ENCODE peak calls at places on chromosomes 13 and 19, in seven cellular contexts. H is NCI-H446 treated with DMSO at 0.1 percent for 48 hours; Q is cardiac muscle cell; C is activated naive CD8-positive, alpha-beta T cell treated with anti-CD3 and anti-CD28 coated beads, Interleukin-2, amount 50 U/mL, for 24 hours; R is cardiac fibroblast; N is T-helper 2 cell; K is iris pigment epithelial cell. G is an unnamed sample.

GRCh38 chr19:14507704-14508246 is 10.4 kb downstream of the DNAJB1 start:
- DNase-seq in H (no peak), Q (peak), C (no peak), R (peak), N (no peak), K (peak), G (peak)

GRCh38 chr13:26837102-26837501 is 76.5 kb upstream of the GPR12 start:
- DNase-seq in H (no peak), Q (no peak), C (no peak), R (no peak), N (no peak), K (no peak), G (no peak)

GRCh38 chr19:10224337-10224736 is 6.8 kb downstream of the S1PR2 start:
- DNase-seq in H (no peak), Q (no peak), C (no peak), R (no peak), N (no peak), K (no peak), G (no peak)

GRCh38 chr19:5131866-5132561 is 163.1 kb downstream of the KDM4B start:
- DNase-seq in H (no peak), Q (no peak), C (peak), R (no peak), N (no peak), K (no peak), G (peak)

GRCh38 chr19:14804755-14805154 is 26.4 kb upstream of the ADGRE2 start:
- DNase-seq in H (no peak), Q (no peak), C (no peak), R (no peak), N (no peak), K (peak), G (no peak)

GRCh38 chr13:85543144-85543543 is 256.1 kb downstream of the SLITRK6 start:
- DNase-seq in H (no peak), Q (no peak), C (no peak), R (peak), N (no peak), K (peak), G (peak)

GRCh38 chr19:11203194-11204075 is 6.1 kb upstream of the KANK2 start:
- DNase-seq in H (no peak), Q (peak), C (peak), R (peak), N (no peak), K (peak), G (peak)

GRCh38 chr13:30422056-30422914 is at the start of gene UBE2L5:
- DNase-seq in H (no peak), Q (peak), C (peak), R (peak), N (peak), K (peak), G (peak)

GRCh38 chr19:10670187-10670586 is 16.0 kb downstream of the ILF3 start:
- DNase-seq in H (no peak), Q (no peak), C (no peak), R (no peak), N (no peak), K (no peak), G (no peak)

GRCh38 chr19:3398114-3398899 is 31.9 kb downstream of the NFIC start:
- DNase-seq in H (no peak), Q (peak), C (no peak), R (peak), N (no peak), K (peak), G (no peak)

GRCh38 chr13:72258340-72258981 is 391.5 kb upstream of the DACH1 start:
- DNase-seq in H (no peak), Q (no peak), C (no peak), R (no peak), N (no peak), K (peak), G (no peak)

GRCh38 chr19:48190288-48191284 is 20.1 kb downstream of the ZSWIM9 start:
- DNase-seq in H (peak), Q (peak), C (peak), R (peak), N (peak), K (peak), G (peak)